ENCODE peak calls at places on chromosome 13, in eight cellular contexts. L is psoas muscle, I is OCI-LY7, R is Panc1, J is uterus, P is PC-3, A is fibroblast of lung, C is heart right ventricle. Q is an unnamed sample.

GRCh38 chr13:75219479-75220237 is 262.3 kb downstream of the TBC1D4 start:
- DNase-seq in L (peak; percentile 77), I (peak; percentile 66), R (no peak), J (peak; percentile 71), P (peak; percentile 72), A (peak; percentile 59), C (peak; percentile 86), Q (peak; percentile 33)

GRCh38 chr13:87444135-87444534 is 227.0 kb upstream of the SLITRK5 start:
- DNase-seq in L (no peak), I (peak; percentile 94), R (no peak), J (no peak), P (no peak), A (no peak), C (no peak), Q (no peak)

GRCh38 chr13:91375119-91375729 is 23.2 kb upstream of the GPC5 start:
- DNase-seq in L (no peak), I (peak; percentile 85), R (peak; percentile 7), J (no peak), P (peak; percentile 19), A (no peak), C (no peak), Q (no peak)

GRCh38 chr13:28220166-28220565 is 81.8 kb downstream of the PAN3 start:
- DNase-seq in L (no peak), I (no peak), R (no peak), J (no peak), P (no peak), A (peak; percentile 26), C (no peak), Q (no peak)

GRCh38 chr13:79549355-79550106 is 68.6 kb downstream of the NDFIP2 start:
- DNase-seq in L (no peak), I (no peak), R (no peak), J (no peak), P (no peak), A (peak; percentile 69), C (no peak), Q (no peak)

GRCh38 chr13:105395041-105395440 is 1140.4 kb downstream of the EFNB2 start:
- DNase-seq in L (no peak), I (no peak), R (no peak), J (no peak), P (no peak), A (peak; percentile 54), C (no peak), Q (no peak)

GRCh38 chr13:50320297-50320862 is 305.1 kb downstream of the KCNRG start:
- DNase-seq in L (no peak), I (no peak), R (no peak), J (no peak), P (peak; percentile 89), A (peak; percentile 84), C (no peak), Q (peak; percentile 51)

GRCh38 chr13:31105020-31105800 is 56.5 kb downstream of the HSPH1 start:
- DNase-seq in L (no peak), I (no peak), R (no peak), J (no peak), P (no peak), A (peak; percentile 15), C (no peak), Q (no peak)

GRCh38 chr13:47087841-47088240 is 191.0 kb upstream of the HTR2A start:
- DNase-seq in L (no peak), I (no peak), R (no peak), J (no peak), P (no peak), A (peak; percentile 85), C (no peak), Q (no peak)

GRCh38 chr13:111177803-111178389 is 62.8 kb downstream of the ARHGEF7 start:
- DNase-seq in L (no peak), I (no peak), R (no peak), J (no peak), P (no peak), A (peak; percentile 79), C (no peak), Q (peak; percentile 72)

GRCh38 chr13:51764184-51765141 is 39.5 kb downstream of the DHRS12 start:
- DNase-seq in L (peak; percentile 74), I (no peak), R (no peak), J (peak; percentile 67), P (peak; percentile 51), A (peak; percentile 81), C (peak; percentile 58), Q (no peak)

GRCh38 chr13:52850396-52851152 is 2.1 kb upstream of the PCDH8 start:
- DNase-seq in L (peak; percentile 73), I (no peak), R (no peak), J (peak; percentile 56), P (peak; percentile 38), A (peak; percentile 36), C (peak; percentile 74), Q (peak; percentile 11)

GRCh38 chr13:96034662-96035061 is 18.5 kb downstream of the UGGT2 start:
- DNase-seq in L (no peak), I (no peak), R (no peak), J (no peak), P (no peak), A (no peak), C (no peak), Q (no peak)

GRCh38 chr13:34638897-34639296 is 303.2 kb upstream of the NBEA start:
- DNase-seq in L (no peak), I (no peak), R (no peak), J (no peak), P (no peak), A (no peak), C (no peak), Q (no peak)

GRCh38 chr13:70253411-70253810 is 145.2 kb upstream of the KLHL1 start:
- DNase-seq in L (no peak), I (no peak), R (no peak), J (no peak), P (peak; percentile 41), A (peak; percentile 15), C (no peak), Q (peak; percentile 12)

GRCh38 chr13:110379905-110380341 is 72.8 kb downstream of the COL4A2 start:
- DNase-seq in L (no peak), I (no peak), R (no peak), J (no peak), P (peak; percentile 28), A (peak; percentile 86), C (no peak), Q (no peak)

GRCh38 chr13:59746291-59746962 is 417.3 kb downstream of the DIAPH3 start:
- DNase-seq in L (no peak), I (no peak), R (no peak), J (no peak), P (peak; percentile 2), A (peak; percentile 84), C (no peak), Q (peak; percentile 80)

GRCh38 chr13:44934724-44935123 is 54.5 kb downstream of the NUFIP1 start:
- DNase-seq in L (no peak), I (no peak), R (no peak), J (no peak), P (peak; percentile 62), A (peak; percentile 88), C (no peak), Q (peak; percentile 56)

GRCh38 chr13:71867101-71867814 is at the start of gene DACH1:
- DNase-seq in L (peak; percentile 13), I (no peak), R (no peak), J (peak; percentile 62), P (peak; percentile 24), A (peak; percentile 76), C (peak; percentile 53), Q (no peak)

GRCh38 chr13:29196409-29197074 is 376.4 kb downstream of the MTUS2 start:
- DNase-seq in L (no peak), I (peak; percentile 4), R (no peak), J (no peak), P (no peak), A (no peak), C (no peak), Q (no peak)

GRCh38 chr13:41643502-41643901 is 186.2 kb downstream of the RGCC start:
- DNase-seq in L (no peak), I (peak; percentile 24), R (no peak), J (no peak), P (no peak), A (no peak), C (no peak), Q (no peak)
- H3K4me1 ChIP-seq in L (peaks cover 28% of the 10 kb centered on the region), I (peaks cover 37% of the 10 kb centered on the region), R (peaks cover 13% of the 10 kb centered on the region), J (peaks cover 4% of the 10 kb centered on the region), P (peaks cover 31% of the 10 kb centered on the region), A (peaks cover 9% of the 10 kb centered on the region), C (peaks cover 28% of the 10 kb centered on the region), Q (peaks cover 4% of the 10 kb centered on the region)

DNA sequence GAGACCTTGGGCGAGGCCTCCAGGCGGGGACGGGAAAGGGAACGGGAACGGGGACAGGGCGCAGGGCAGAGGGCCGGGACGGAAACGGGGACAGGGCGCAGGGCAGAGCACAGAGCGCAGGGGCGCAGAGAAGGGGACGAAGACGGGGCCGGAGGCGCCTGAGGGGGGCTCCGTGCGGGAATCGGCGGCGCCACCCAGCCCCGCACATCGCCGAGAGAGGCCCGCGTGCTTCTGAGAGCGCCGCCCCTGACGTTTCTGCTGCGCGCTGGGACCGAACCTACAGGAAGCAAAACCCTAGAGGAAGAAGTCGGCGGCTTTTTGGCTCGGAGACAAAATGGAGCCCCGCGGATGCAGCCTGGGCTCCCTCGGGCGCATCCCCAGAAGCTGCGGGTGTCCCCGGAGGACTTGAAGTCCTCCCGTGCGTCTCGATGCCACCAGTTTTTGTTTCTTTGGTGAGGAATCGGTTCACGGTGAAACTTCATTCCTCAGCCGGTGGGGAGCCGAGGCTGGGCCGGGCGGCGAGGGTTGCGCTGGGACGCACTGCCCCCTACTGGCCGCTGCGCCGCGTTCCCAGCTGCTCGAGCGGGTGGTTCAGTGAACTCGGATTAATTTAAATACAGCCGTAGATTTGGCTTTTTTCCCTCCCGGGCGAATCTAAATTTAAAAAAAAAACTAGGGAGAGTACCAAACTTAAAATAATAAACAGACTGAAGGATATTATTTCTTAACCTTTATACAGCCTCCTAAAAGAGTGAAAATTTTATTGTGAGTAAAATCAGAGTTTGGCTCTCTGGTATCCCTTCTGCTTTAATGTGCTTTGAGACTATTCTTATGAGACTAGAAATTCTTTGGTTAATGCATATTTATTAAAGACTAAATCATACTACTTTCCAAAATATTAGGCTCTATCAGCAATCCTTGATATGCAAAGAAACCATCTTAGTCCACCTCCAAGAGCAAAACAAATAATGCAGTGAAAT is 350.0 kb upstream of the ARGLU1 start:
- DNase-seq in L (peak; percentile 65), I (peak; percentile 71), R (peak; percentile 5), J (peak; percentile 74), P (peak; percentile 61), A (peak; percentile 62), C (peak; percentile 82), Q (peak; percentile 64)
- H3K27ac ChIP-seq in L (peak overlapping the region; percentile 81), I (peak overlapping the region; percentile 100), R (peak overlapping the region; percentile 57), J (peak overlapping the region; percentile 88), P (no peak overlapping the region), A (peak overlapping the region; percentile 66), C (peak overlapping the region; percentile 92), Q (peak overlapping the region; percentile 62)

GRCh38 chr13:55007681-55008080 is 1979.1 kb downstream of the OLFM4 start:
- DNase-seq in L (no peak), I (no peak), R (no peak), J (no peak), P (no peak), A (no peak), C (no peak), Q (no peak)

DNA sequence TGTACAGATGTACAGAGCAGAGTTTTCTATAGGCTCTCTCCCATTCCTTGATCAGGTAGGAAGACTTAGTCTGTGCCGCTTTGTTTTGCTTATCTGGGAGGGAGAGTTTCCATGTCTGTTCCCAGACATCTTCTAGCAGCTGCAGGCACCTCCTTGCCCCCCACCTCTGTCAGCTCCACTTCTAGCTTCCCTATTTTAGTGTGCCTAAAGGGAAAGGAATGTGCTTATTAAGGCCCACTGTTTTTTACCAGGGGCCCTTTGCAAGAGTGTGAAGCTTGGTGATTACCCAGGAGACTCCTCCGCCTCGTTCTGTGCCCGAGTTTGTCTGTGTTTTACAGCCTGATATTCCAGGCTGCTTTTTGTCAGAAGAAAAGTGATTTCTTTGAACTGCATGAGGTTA is 1984.4 kb downstream of the OLFM4 start:
- DNase-seq in L (no peak), I (no peak), R (no peak), J (no peak), P (no peak), A (no peak), C (no peak), Q (no peak)
- TF ChIP-seq CTCF in L (no peak), I (no peak), R (no peak), J (no peak), P (no peak), A (no peak), C (no peak), Q (no peak)

GRCh38 chr13:26551255-26551654 is 6.2 kb upstream of the WASF3 start:
- DNase-seq in L (no peak), I (no peak), R (no peak), J (no peak), P (peak; percentile 45), A (no peak), C (no peak), Q (no peak)
- H3K4me1 ChIP-seq in L (no peaks in the 10 kb centered on the region), I (no peaks in the 10 kb centered on the region), R (no peaks in the 10 kb centered on the region), J (no peaks in the 10 kb centered on the region), P (peaks cover 4% of the 10 kb centered on the region), A (no peaks in the 10 kb centered on the region), C (no peaks in the 10 kb centered on the region), Q (no peaks in the 10 kb centered on the region)

Q was measured in foreskin keratinocyte.